ENCODE peak calls at places on chromosome 16, in eight cellular contexts. H is MM.1S, F is PC-3, W is hepatocyte, C is OCI-LY7, K is HCT116, E is GM23338, A is SK-N-SH. S is an unnamed sample.

GRCh38 chr16:5502467-5502869 is 404.9 kb upstream of the EEF2KMT start:
- DNase-seq in H (no peak), F (no peak), W (peak), C (peak), K (no peak), E (peak), A (peak), S (peak)

GRCh38 chr16:79163666-79164377 is 436.7 kb downstream of the MAF start:
- DNase-seq in H (no peak), F (no peak), W (no peak), C (no peak), K (no peak), E (no peak), A (no peak), S (no peak)

GRCh38 chr16:70746708-70747424 is 54.1 kb downstream of the VAC14 start:
- DNase-seq in H (no peak), F (peak), W (peak), C (peak), K (peak), E (no peak), A (no peak), S (no peak)

GRCh38 chr16:69930117-69930776 is 20.9 kb upstream of the CLEC18A start:
- DNase-seq in H (peak), F (peak), W (peak), C (peak), K (peak), E (peak), A (peak), S (peak)

GRCh38 chr16:24909856-24910255 is 64.1 kb downstream of the SLC5A11 start:
- DNase-seq in H (no peak), F (no peak), W (no peak), C (no peak), K (no peak), E (no peak), A (no peak), S (no peak)

GRCh38 chr16:1696863-1697262 is 9.1 kb upstream of the MAPK8IP3 start:
- DNase-seq in H (no peak), F (peak), W (no peak), C (no peak), K (no peak), E (no peak), A (no peak), S (no peak)

GRCh38 chr16:80973991-80974390 is 32.7 kb downstream of the CMC2 start:
- DNase-seq in H (no peak), F (peak), W (no peak), C (no peak), K (no peak), E (no peak), A (no peak), S (no peak)

GRCh38 chr16:19967561-19967960 is 82.9 kb upstream of the GPRC5B start:
- DNase-seq in H (no peak), F (no peak), W (peak), C (no peak), K (no peak), E (no peak), A (no peak), S (peak)

GRCh38 chr16:56090076-56090475 is 101.2 kb upstream of the GNAO1 start:
- DNase-seq in H (no peak), F (no peak), W (no peak), C (no peak), K (no peak), E (no peak), A (no peak), S (no peak)

GRCh38 chr16:30885196-30885595 is 8.7 kb downstream of the BCL7C start:
- DNase-seq in H (no peak), F (no peak), W (no peak), C (no peak), K (no peak), E (no peak), A (no peak), S (no peak)

GRCh38 chr16:55949518-55949917 is 74.3 kb upstream of the CES5A start:
- DNase-seq in H (no peak), F (peak), W (no peak), C (no peak), K (no peak), E (no peak), A (no peak), S (no peak)

GRCh38 chr16:54284319-54284930 is 2.2 kb downstream of the IRX3 start:
- DNase-seq in H (no peak), F (no peak), W (peak), C (no peak), K (no peak), E (peak), A (peak), S (peak)

DNA sequence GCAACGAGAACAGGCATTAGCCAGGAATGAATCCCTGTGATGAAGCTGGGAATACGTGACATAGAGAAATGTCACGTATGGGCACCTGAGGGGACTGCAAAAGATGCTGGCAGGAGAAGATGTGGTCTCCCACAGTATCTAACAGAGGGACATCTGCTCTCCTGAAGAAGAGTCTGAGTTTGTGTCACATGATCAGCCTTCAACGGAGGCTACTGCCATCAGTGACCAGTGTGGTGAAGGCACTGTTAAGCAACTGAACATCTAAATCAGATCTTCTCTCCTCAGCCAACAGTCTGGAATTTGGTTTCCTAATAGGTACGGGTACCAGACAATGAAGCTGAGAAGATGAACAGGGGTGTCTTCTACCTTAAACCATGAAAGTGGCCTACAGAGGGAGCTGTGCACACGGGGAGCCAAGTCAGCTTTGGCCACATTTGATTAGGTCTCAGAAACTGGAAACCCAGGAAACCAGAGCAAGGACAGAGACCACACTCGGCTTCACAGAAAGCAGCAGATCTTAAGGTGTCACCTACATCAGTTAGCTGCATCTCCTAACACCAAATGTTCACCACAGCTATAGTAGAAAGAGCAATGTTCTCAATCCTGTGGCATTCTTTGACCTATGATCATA is 41.8 kb downstream of the BRD7 start:
- DNase-seq in H (peak), F (peak), W (no peak), C (peak), K (peak), E (peak), A (no peak), S (peak)
- TF ChIP-seq CTCF in H (peak), F (peak), W (peak), C (peak), K (peak), E (peak), A (peak), S (peak)

GRCh38 chr16:84876873-84877606 is 57.3 kb downstream of the CRISPLD2 start:
- DNase-seq in H (no peak), F (no peak), W (no peak), C (no peak), K (no peak), E (peak), A (no peak), S (peak)
- TF ChIP-seq EZH2phosphoT487 in H (no peak), F (no peak), W (no peak), C (no peak), K (no peak), E (no peak), A (no peak), S (no peak)

GRCh38 chr16:318628-319027 is 33.9 kb downstream of the AXIN1 start:
- DNase-seq in H (no peak), F (no peak), W (no peak), C (no peak), K (no peak), E (peak), A (peak), S (peak)
- TF ChIP-seq CTCF in H (no peak), F (peak), W (peak), C (peak), K (no peak), E (peak), A (no peak), S (peak)

GRCh38 chr16:53042235-53042645 is 10.5 kb downstream of the CHD9NB start:
- DNase-seq in H (no peak), F (no peak), W (no peak), C (no peak), K (no peak), E (peak), A (no peak), S (no peak)

GRCh38 chr16:53043986-53044571 is 8.6 kb downstream of the CHD9NB start:
- DNase-seq in H (no peak), F (no peak), W (peak), C (no peak), K (no peak), E (peak), A (no peak), S (peak)

GRCh38 chr16:53043462-53043861 is 9.2 kb downstream of the CHD9NB start:
- DNase-seq in H (no peak), F (no peak), W (peak), C (no peak), K (no peak), E (peak), A (no peak), S (peak)

GRCh38 chr16:53040788-53041187 is 11.9 kb downstream of the CHD9NB start:
- DNase-seq in H (no peak), F (no peak), W (no peak), C (no peak), K (no peak), E (no peak), A (no peak), S (no peak)

GRCh38 chr16:53041196-53041977 is 11.3 kb downstream of the CHD9NB start:
- DNase-seq in H (no peak), F (no peak), W (peak), C (no peak), K (no peak), E (peak), A (no peak), S (peak)
- TF ChIP-seq EZH2phosphoT487 in H (no peak), F (no peak), W (no peak), C (no peak), K (no peak), E (no peak), A (no peak), S (no peak)

DNA sequence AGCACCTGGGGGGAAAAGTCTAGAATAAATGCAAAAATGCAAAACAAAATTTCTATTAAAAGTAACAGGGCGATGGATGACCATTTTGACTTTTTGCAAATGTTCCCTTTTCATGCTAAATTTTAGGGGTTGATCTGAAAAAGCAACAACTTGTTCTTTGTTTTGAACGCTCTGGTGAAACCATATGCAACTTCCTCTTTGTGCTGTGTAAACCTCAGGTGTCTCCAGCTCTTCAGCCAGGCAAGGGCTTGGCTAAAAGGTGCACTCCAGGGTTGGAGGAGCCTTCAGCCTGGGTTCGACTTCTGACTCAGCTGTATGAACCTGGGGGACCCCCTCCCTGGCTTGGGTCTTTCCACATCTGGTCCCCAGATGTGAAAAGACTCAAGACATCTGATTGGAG is 9.5 kb downstream of the IRF8 start:
- DNase-seq in H (peak), F (no peak), W (no peak), C (peak), K (no peak), E (no peak), A (no peak), S (no peak)
- TF ChIP-seq CTCF in H (no peak), F (no peak), W (no peak), C (no peak), K (no peak), E (no peak), A (no peak), S (no peak)

GRCh38 chr16:86343733-86344585 is 166.4 kb upstream of the FOXF1 start:
- DNase-seq in H (no peak), F (no peak), W (peak), C (no peak), K (no peak), E (no peak), A (peak), S (no peak)
- TF ChIP-seq EZH2phosphoT487 in H (no peak), F (no peak), W (no peak), C (no peak), K (no peak), E (no peak), A (no peak), S (no peak)

GRCh38 chr16:27242868-27243590 is 25.5 kb downstream of the NSMCE1 start:
- DNase-seq in H (peak), F (peak), W (no peak), C (no peak), K (no peak), E (peak), A (no peak), S (peak)
- TF ChIP-seq CTCF in H (no peak), F (no peak), W (no peak), C (no peak), K (no peak), E (no peak), A (no peak), S (no peak)

GRCh38 chr16:23143391-23143790 is 5.9 kb downstream of the USP31 start:
- DNase-seq in H (no peak), F (no peak), W (no peak), C (no peak), K (no peak), E (no peak), A (no peak), S (no peak)

GRCh38 chr16:23140082-23140481 is 9.2 kb downstream of the USP31 start:
- DNase-seq in H (no peak), F (no peak), W (no peak), C (no peak), K (no peak), E (no peak), A (peak), S (no peak)

GRCh38 chr16:23141500-23141899 is 7.8 kb downstream of the USP31 start:
- DNase-seq in H (no peak), F (no peak), W (no peak), C (no peak), K (no peak), E (no peak), A (no peak), S (no peak)

GRCh38 chr16:23141959-23142740 is 7.1 kb downstream of the USP31 start:
- DNase-seq in H (no peak), F (no peak), W (no peak), C (no peak), K (no peak), E (no peak), A (no peak), S (no peak)

GRCh38 chr16:23141033-23141432 is 8.2 kb downstream of the USP31 start:
- DNase-seq in H (no peak), F (no peak), W (no peak), C (no peak), K (no peak), E (no peak), A (no peak), S (no peak)
- TF ChIP-seq EZH2phosphoT487 in H (no peak), F (no peak), W (no peak), C (no peak), K (no peak), E (no peak), A (no peak), S (no peak)

GRCh38 chr16:49574826-49575225 is 201.2 kb downstream of the C16orf78 start:
- DNase-seq in H (no peak), F (no peak), W (no peak), C (no peak), K (no peak), E (no peak), A (no peak), S (no peak)
- TF ChIP-seq CTCF in H (no peak), F (no peak), W (no peak), C (no peak), K (no peak), E (no peak), A (no peak), S (no peak)

GRCh38 chr16:72895951-72896350 is 152.0 kb downstream of the ZFHX3 start:
- DNase-seq in H (no peak), F (no peak), W (no peak), C (no peak), K (no peak), E (no peak), A (no peak), S (no peak)
- TF ChIP-seq EZH2phosphoT487 in H (no peak), F (no peak), W (no peak), C (no peak), K (no peak), E (no peak), A (no peak), S (no peak)